ENCODE peak calls at places on chromosomes 6 and 20, in four cellular contexts. A is tibial artery, P is GM23338, K is prostate gland. Q is an unnamed sample.

GRCh38 chr6:51382838-51383237 is 564.2 kb downstream of the TFAP2B start:
- DNase-seq in A (no peak), P (no peak), K (no peak), Q (no peak)

GRCh38 chr6:163263998-163264661 is 150.4 kb upstream of the QKI start:
- DNase-seq in A (no peak), P (no peak), K (no peak), Q (no peak)

GRCh38 chr20:31675828-31676533 is 38.3 kb downstream of the COX4I2 start:
- DNase-seq in A (no peak), P (no peak), K (no peak), Q (no peak)

GRCh38 chr6:16819752-16820151 is 58.5 kb upstream of the ATXN1 start:
- DNase-seq in A (no peak), P (peak; percentile 37), K (no peak), Q (no peak)

GRCh38 chr6:141956046-141956761 is 176.5 kb upstream of the GJE1 start:
- DNase-seq in A (no peak), P (no peak), K (no peak), Q (no peak)

GRCh38 chr6:32192608-32193039 is at the start of gene GPSM3:
- DNase-seq in A (no peak), P (peak; percentile 85), K (no peak), Q (peak; percentile 71)

GRCh38 chr20:20010639-20011500 is 6.3 kb upstream of the NAA20 start:
- DNase-seq in A (no peak), P (no peak), K (peak; percentile 20), Q (no peak)

GRCh38 chr6:166954118-166954713 is 2.1 kb downstream of the RNASET2 start:
- DNase-seq in A (no peak), P (no peak), K (no peak), Q (no peak)

GRCh38 chr6:166045173-166045957 is 122.3 kb downstream of the TBXT start:
- DNase-seq in A (no peak), P (no peak), K (no peak), Q (no peak)

GRCh38 chr20:50322703-50323131 is 132.1 kb downstream of the CEBPB start:
- DNase-seq in A (no peak), P (no peak), K (no peak), Q (no peak)

GRCh38 chr6:16105874-16106273 is 23.0 kb upstream of the MYLIP start:
- DNase-seq in A (no peak), P (no peak), K (no peak), Q (no peak)

GRCh38 chr6:17013701-17014100 is 88.1 kb upstream of the STMND1 start:
- DNase-seq in A (no peak), P (no peak), K (no peak), Q (no peak)

GRCh38 chr6:37987008-37987407 is 167.5 kb downstream of the ZFAND3 start:
- DNase-seq in A (no peak), P (no peak), K (no peak), Q (no peak)
- H3K4me1 ChIP-seq in A (peaks cover 56% of the 10 kb centered on the region), P (no peaks in the 10 kb centered on the region), K (no peaks in the 10 kb centered on the region), Q (peaks cover 9% of the 10 kb centered on the region)

GRCh38 chr6:112799889-112800288 is 452.8 kb downstream of the RFPL4B start:
- DNase-seq in A (no peak), P (no peak), K (no peak), Q (no peak)

GRCh38 chr6:112800439-112800838 is 453.3 kb downstream of the RFPL4B start:
- DNase-seq in A (no peak), P (no peak), K (no peak), Q (no peak)

GRCh38 chr6:112800916-112801315 is 453.8 kb downstream of the RFPL4B start:
- DNase-seq in A (no peak), P (no peak), K (no peak), Q (no peak)

GRCh38 chr6:112802154-112802553 is 455.0 kb downstream of the RFPL4B start:
- DNase-seq in A (no peak), P (no peak), K (no peak), Q (no peak)

DNA sequence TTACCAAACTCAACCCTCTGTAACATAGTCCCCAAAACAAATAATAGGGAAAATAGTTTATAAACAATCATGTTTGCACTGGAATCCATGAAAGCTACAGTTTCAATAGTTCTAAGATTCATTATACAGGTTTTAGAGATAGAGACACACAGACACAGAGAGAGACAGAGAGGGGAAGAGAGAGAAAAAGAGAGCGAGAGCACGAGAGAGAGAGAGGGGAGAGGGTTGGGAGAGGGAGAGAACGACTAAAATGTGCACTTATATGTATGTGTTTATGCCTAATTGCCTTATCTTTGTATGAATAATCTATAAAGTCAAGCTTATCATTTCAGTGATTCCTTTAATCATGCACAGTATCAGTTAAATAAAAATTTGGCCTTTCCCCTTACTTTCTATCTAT is 454.6 kb downstream of the RFPL4B start:
- DNase-seq in A (no peak), P (no peak), K (no peak), Q (no peak)
- H3K4me3 ChIP-seq in A (no peak overlapping the region), P (no peak overlapping the region), K (no peak overlapping the region), Q (no peak overlapping the region)

DNA sequence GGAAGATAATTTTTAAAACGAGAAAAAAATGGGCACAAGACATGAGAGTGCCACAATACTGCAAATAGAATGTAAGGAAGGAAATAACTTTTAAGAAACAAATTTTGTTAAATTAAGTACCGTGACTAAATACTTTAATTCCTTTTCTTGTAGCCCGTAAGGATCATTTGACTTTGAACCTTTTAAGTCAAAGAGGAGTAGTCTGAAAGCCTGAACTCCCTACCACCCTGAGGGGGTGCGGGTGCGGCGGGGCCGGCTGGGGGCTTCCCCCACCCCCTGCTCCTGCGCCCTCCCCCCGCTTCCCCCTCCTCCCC is 231 bp upstream of the PHACTR2 start:
- DNase-seq in A (no peak), P (no peak), K (no peak), Q (no peak)
- H3K4me1 ChIP-seq in A (peaks cover 25% of the 10 kb centered on the region), P (peaks cover 64% of the 10 kb centered on the region), K (no peaks in the 10 kb centered on the region), Q (peaks cover 4% of the 10 kb centered on the region)

GRCh38 chr6:144400321-144400720 is 115.2 kb downstream of the UTRN start:
- DNase-seq in A (no peak), P (no peak), K (no peak), Q (no peak)

GRCh38 chr6:144394209-144394608 is 109.1 kb downstream of the UTRN start:
- DNase-seq in A (no peak), P (no peak), K (no peak), Q (no peak)

GRCh38 chr6:144395835-144396234 is 110.7 kb downstream of the UTRN start:
- DNase-seq in A (no peak), P (no peak), K (no peak), Q (no peak)

GRCh38 chr6:144395014-144395413 is 109.9 kb downstream of the UTRN start:
- DNase-seq in A (no peak), P (no peak), K (no peak), Q (no peak)

DNA sequence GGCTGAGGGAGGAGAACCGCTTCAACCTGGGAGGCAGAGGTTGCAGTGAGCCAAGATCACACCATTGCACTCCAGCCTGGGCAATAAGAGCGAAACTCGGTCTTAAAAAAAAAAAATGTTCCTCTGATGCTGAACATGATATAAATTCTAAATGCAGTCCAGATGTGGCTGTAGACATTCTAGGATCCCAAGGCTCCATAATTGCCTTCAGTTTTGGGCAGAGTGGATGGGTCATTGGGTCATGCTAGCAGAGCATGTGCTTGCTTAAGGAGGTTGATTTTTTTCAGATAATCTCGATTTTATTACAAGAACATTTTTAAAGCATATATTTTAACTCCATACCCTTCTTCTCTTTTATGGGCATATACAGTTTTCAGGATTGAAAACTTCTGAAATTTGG is 112.0 kb downstream of the UTRN start:
- DNase-seq in A (no peak), P (no peak), K (no peak), Q (no peak)
- H3K4me3 ChIP-seq in A (no peak overlapping the region), P (no peak overlapping the region), K (no peak overlapping the region), Q (no peak overlapping the region)

GRCh38 chr6:34242252-34243130 is 5.8 kb downstream of the HMGA1 start:
- DNase-seq in A (no peak), P (no peak), K (no peak), Q (no peak)
- H3K4me1 ChIP-seq in A (peaks cover 22% of the 10 kb centered on the region), P (peaks cover 61% of the 10 kb centered on the region), K (no peaks in the 10 kb centered on the region), Q (no peaks in the 10 kb centered on the region)

GRCh38 chr6:43579171-43579570 is 3.2 kb downstream of the POLH start:
- DNase-seq in A (no peak), P (no peak), K (no peak), Q (no peak)

GRCh38 chr6:43575772-43576551 is at the start of the genes POLH and XPO5:
- DNase-seq in A (peak; percentile 89), P (peak; percentile 96), K (peak; percentile 91), Q (peak; percentile 97)

GRCh38 chr6:43575105-43575771 is 600 bp downstream of the XPO5 start:
- DNase-seq in A (peak; percentile 21), P (peak; percentile 73), K (no peak), Q (no peak)

GRCh38 chr6:43582911-43583310 is 6.9 kb downstream of the POLH start:
- DNase-seq in A (no peak), P (no peak), K (no peak), Q (no peak)

DNA sequence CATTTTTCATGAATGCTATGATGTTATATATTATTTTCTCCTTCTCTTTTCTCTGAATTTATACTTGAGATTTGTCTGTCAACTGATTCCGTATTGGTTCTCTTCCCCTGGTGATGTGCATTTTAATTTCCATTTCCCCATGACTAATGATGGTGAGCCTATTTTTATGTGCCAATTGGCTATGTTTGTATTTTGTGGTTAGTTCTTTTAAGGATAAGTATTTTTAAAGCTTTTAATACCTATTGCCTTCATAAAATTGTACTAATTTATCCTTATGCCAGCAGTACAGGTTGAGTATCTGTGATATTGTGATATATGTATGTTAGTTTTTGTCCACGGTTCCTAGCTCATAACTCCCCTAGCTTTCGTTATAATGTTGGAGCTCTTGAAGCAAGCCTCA is 2.8 kb downstream of the POLH start:
- DNase-seq in A (no peak), P (no peak), K (no peak), Q (no peak)
- H3K4me3 ChIP-seq in A (no peak overlapping the region), P (no peak overlapping the region), K (no peak overlapping the region), Q (no peak overlapping the region)